ENCODE peak calls at places on chromosomes 11 and 22, in five cellular contexts. One of them, this sample, is unnamed.

GRCh38 chr22:41848468-41848867 is 15.6 kb downstream of the SREBF2 start:
- DNase-seq in OCI-LY7: no peak
- DNase-seq in cardiac muscle cell: no peak
- DNase-seq in stomach: peak; percentile 70
- DNase-seq in Peyer's patch: peak; percentile 81
- DNase-seq in this sample: peak; percentile 72

GRCh38 chr11:70077411-70078094 is 564 bp upstream of the ANO1 start:
- DNase-seq in stomach: no peak
- DNase-seq in cardiac muscle cell: no peak
- DNase-seq in Peyer's patch: no peak
- DNase-seq in OCI-LY7: no peak
- DNase-seq in this sample: no peak

GRCh38 chr11:31045335-31045734 is 324.2 kb downstream of the DCDC1 start:
- DNase-seq in stomach: no peak
- DNase-seq in Peyer's patch: no peak
- DNase-seq in OCI-LY7: no peak
- DNase-seq in cardiac muscle cell: peak; percentile 35
- DNase-seq in this sample: no peak

GRCh38 chr11:12284321-12285050 is 92.9 kb upstream of the PARVA start:
- DNase-seq in cardiac muscle cell: no peak
- DNase-seq in stomach: peak; percentile 24
- DNase-seq in OCI-LY7: no peak
- DNase-seq in Peyer's patch: no peak
- DNase-seq in this sample: peak; percentile 19

GRCh38 chr11:110968348-110969062 is 256.3 kb upstream of the ARHGAP20 start:
- DNase-seq in stomach: no peak
- DNase-seq in Peyer's patch: no peak
- DNase-seq in cardiac muscle cell: no peak
- DNase-seq in OCI-LY7: no peak
- DNase-seq in this sample: no peak

GRCh38 chr11:9626778-9627394 is 37.0 kb upstream of the SWAP70 start:
- DNase-seq in stomach: no peak
- DNase-seq in Peyer's patch: no peak
- DNase-seq in OCI-LY7: no peak
- DNase-seq in cardiac muscle cell: no peak
- DNase-seq in this sample: no peak

GRCh38 chr11:32659672-32660071 is 76.0 kb downstream of the EIF3M start:
- DNase-seq in Peyer's patch: no peak
- DNase-seq in OCI-LY7: no peak
- DNase-seq in cardiac muscle cell: no peak
- DNase-seq in stomach: no peak
- DNase-seq in this sample: no peak

GRCh38 chr22:40955516-40955915 is 4.3 kb downstream of the RBX1 start:
- DNase-seq in cardiac muscle cell: no peak
- DNase-seq in OCI-LY7: no peak
- DNase-seq in Peyer's patch: no peak
- DNase-seq in stomach: no peak
- DNase-seq in this sample: no peak

GRCh38 chr11:20854214-20854613 is 184.8 kb downstream of the NELL1 start:
- DNase-seq in OCI-LY7: no peak
- DNase-seq in cardiac muscle cell: peak; percentile 78
- DNase-seq in stomach: no peak
- DNase-seq in Peyer's patch: no peak
- DNase-seq in this sample: no peak

GRCh38 chr22:34798605-34799004 is 267.4 kb upstream of the ISX start:
- DNase-seq in OCI-LY7: no peak
- DNase-seq in Peyer's patch: no peak
- DNase-seq in cardiac muscle cell: no peak
- DNase-seq in stomach: no peak
- DNase-seq in this sample: no peak

GRCh38 chr22:35482311-35482710 is 58.3 kb upstream of the RASD2 start:
- DNase-seq in stomach: no peak
- DNase-seq in cardiac muscle cell: no peak
- DNase-seq in Peyer's patch: no peak
- DNase-seq in OCI-LY7: no peak
- DNase-seq in this sample: no peak

GRCh38 chr11:119339581-119340334 is 925 bp downstream of the C1QTNF5 start:
- DNase-seq in cardiac muscle cell: peak; percentile 87
- DNase-seq in OCI-LY7: peak; percentile 35
- DNase-seq in stomach: peak; percentile 73
- DNase-seq in Peyer's patch: peak; percentile 73
- DNase-seq in this sample: peak; percentile 63

GRCh38 chr22:31583861-31584485 is 78.0 kb downstream of the PISD start:
- DNase-seq in OCI-LY7: no peak
- DNase-seq in stomach: no peak
- DNase-seq in cardiac muscle cell: no peak
- DNase-seq in Peyer's patch: peak; percentile 7
- DNase-seq in this sample: no peak

DNA sequence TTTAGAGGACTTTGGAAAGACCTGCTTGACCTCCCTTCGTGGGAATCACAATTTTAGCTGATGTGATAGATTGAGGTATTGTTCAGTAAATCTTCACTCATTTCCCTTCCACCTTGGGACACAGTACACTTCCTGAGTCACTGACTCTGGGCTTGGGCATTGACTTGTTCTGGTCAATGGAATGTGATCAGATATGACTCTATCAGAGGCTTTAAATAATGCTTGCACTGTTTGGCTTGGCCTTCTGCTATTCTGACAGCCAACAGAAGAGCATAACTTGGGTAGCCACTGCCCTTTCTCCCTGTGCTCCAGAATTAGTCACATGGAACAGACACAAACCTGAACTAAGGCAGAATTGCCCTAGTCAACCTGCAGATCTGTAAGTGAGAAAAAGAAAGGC is 12.5 kb downstream of the PRR5L start:
- DNase-seq in cardiac muscle cell: no peak
- DNase-seq in stomach: no peak
- DNase-seq in OCI-LY7: no peak
- DNase-seq in Peyer's patch: no peak
- DNase-seq in this sample: no peak
- H3K9me3 ChIP-seq in cardiac muscle cell: no peaks in the 10 kb centered on the region
- H3K9me3 ChIP-seq in stomach: no peaks in the 10 kb centered on the region
- H3K9me3 ChIP-seq in OCI-LY7: no peaks in the 10 kb centered on the region
- H3K9me3 ChIP-seq in Peyer's patch: no peaks in the 10 kb centered on the region
- H3K9me3 ChIP-seq in this sample: no peaks in the 10 kb centered on the region

DNA sequence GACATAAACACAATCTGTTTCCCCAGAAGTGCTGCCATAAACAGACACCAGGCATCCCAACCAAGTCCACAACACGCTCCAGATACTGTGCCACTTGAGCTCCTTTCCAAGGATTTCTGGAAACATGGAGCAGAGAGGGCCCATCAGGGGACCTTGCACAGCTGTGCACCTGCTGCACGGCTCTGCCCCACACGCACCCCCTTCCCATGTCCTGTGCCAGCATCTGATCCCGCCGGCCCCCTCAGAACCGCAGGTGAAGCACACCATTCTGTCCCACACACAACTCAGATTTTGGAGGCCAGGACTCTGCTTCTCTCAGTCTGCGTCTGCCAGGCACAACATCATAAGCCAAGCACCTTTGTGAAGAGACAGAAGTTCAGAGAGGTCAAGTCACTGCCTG is 856.2 kb downstream of the TBC1D22A start:
- DNase-seq in Peyer's patch: peak; percentile 36
- DNase-seq in stomach: no peak
- DNase-seq in OCI-LY7: no peak
- DNase-seq in cardiac muscle cell: no peak
- DNase-seq in this sample: no peak
- H3K9me3 ChIP-seq in Peyer's patch: no peaks in the 10 kb centered on the region
- H3K9me3 ChIP-seq in stomach: no peaks in the 10 kb centered on the region
- H3K9me3 ChIP-seq in OCI-LY7: no peaks in the 10 kb centered on the region
- H3K9me3 ChIP-seq in cardiac muscle cell: no peaks in the 10 kb centered on the region
- H3K9me3 ChIP-seq in this sample: no peaks in the 10 kb centered on the region

GRCh38 chr11:48272551-48273080 is 9.0 kb downstream of the OR4X1 start:
- DNase-seq in stomach: no peak
- DNase-seq in OCI-LY7: no peak
- DNase-seq in cardiac muscle cell: no peak
- DNase-seq in Peyer's patch: no peak
- DNase-seq in this sample: no peak
- H3K9me3 ChIP-seq in stomach: no peaks in the 10 kb centered on the region
- H3K9me3 ChIP-seq in OCI-LY7: no peaks in the 10 kb centered on the region
- H3K9me3 ChIP-seq in cardiac muscle cell: no peaks in the 10 kb centered on the region
- H3K9me3 ChIP-seq in Peyer's patch: no peaks in the 10 kb centered on the region
- H3K9me3 ChIP-seq in this sample: no peaks in the 10 kb centered on the region

GRCh38 chr22:47394504-47395440 is 632.3 kb downstream of the TBC1D22A start:
- DNase-seq in OCI-LY7: no peak
- DNase-seq in Peyer's patch: peak; percentile 29
- DNase-seq in stomach: no peak
- DNase-seq in cardiac muscle cell: no peak
- DNase-seq in this sample: no peak

GRCh38 chr22:47391169-47392053 is 629.0 kb downstream of the TBC1D22A start:
- DNase-seq in stomach: no peak
- DNase-seq in Peyer's patch: no peak
- DNase-seq in OCI-LY7: no peak
- DNase-seq in cardiac muscle cell: no peak
- DNase-seq in this sample: no peak

GRCh38 chr22:47393191-47393590 is 630.7 kb downstream of the TBC1D22A start:
- DNase-seq in cardiac muscle cell: no peak
- DNase-seq in Peyer's patch: no peak
- DNase-seq in OCI-LY7: no peak
- DNase-seq in stomach: no peak
- DNase-seq in this sample: no peak

GRCh38 chr22:47392054-47392347 is 629.6 kb downstream of the TBC1D22A start:
- DNase-seq in cardiac muscle cell: no peak
- DNase-seq in Peyer's patch: no peak
- DNase-seq in OCI-LY7: no peak
- DNase-seq in stomach: no peak
- DNase-seq in this sample: no peak

GRCh38 chr22:47392729-47393128 is 630.3 kb downstream of the TBC1D22A start:
- DNase-seq in cardiac muscle cell: no peak
- DNase-seq in OCI-LY7: no peak
- DNase-seq in Peyer's patch: no peak
- DNase-seq in stomach: no peak
- DNase-seq in this sample: no peak
- H3K9me3 ChIP-seq in cardiac muscle cell: no peaks in the 10 kb centered on the region
- H3K9me3 ChIP-seq in OCI-LY7: no peaks in the 10 kb centered on the region
- H3K9me3 ChIP-seq in Peyer's patch: no peaks in the 10 kb centered on the region
- H3K9me3 ChIP-seq in stomach: no peaks in the 10 kb centered on the region
- H3K9me3 ChIP-seq in this sample: no peaks in the 10 kb centered on the region